ENCODE peak calls at places on chromosomes 6 and 20, in eight cellular contexts. M is cardiac fibroblast, E is left ventricle myocardium inferior, V is epithelial cell of esophagus, P is uterus, K is fibroblast of lung, D is GM06990, I is GM12878. H is an unnamed sample.

GRCh38 chr20:58145506-58146080 is 82.9 kb downstream of the ANKRD60 start:
- DNase-seq in E (no peak), I (no peak), P (no peak), K (no peak), D (no peak), M (no peak), V (no peak), H (no peak)

GRCh38 chr20:44526129-44526528 is 4.3 kb upstream of the SERINC3 start:
- DNase-seq in V (peak), D (no peak), M (peak), E (no peak), K (no peak), P (no peak), I (no peak), H (no peak)

GRCh38 chr6:151291145-151292055 is 51.6 kb downstream of the AKAP12 start:
- DNase-seq in E (peak), P (peak), V (peak), K (peak), M (peak), I (no peak), D (no peak), H (no peak)

GRCh38 chr6:87558446-87558845 is 31.3 kb downstream of the RARS2 start:
- DNase-seq in V (peak), K (peak), M (no peak), D (no peak), E (no peak), P (no peak), I (no peak), H (no peak)

GRCh38 chr20:63378626-63379025 is 17.5 kb upstream of the CHRNA4 start:
- DNase-seq in E (no peak), I (no peak), D (no peak), K (no peak), P (no peak), V (no peak), M (no peak), H (no peak)

GRCh38 chr20:63330940-63331339 is 30.2 kb downstream of the CHRNA4 start:
- DNase-seq in E (peak), K (no peak), D (no peak), P (no peak), M (no peak), V (no peak), I (no peak), H (no peak)

GRCh38 chr20:14896569-14896968 is 559.2 kb upstream of the FLRT3 start:
- DNase-seq in K (no peak), D (no peak), M (no peak), I (no peak), E (no peak), P (no peak), V (no peak), H (no peak)

GRCh38 chr6:118933855-118934460 is 1.0 kb downstream of the MCM9 start:
- DNase-seq in V (no peak), D (no peak), E (no peak), K (no peak), P (no peak), I (no peak), M (no peak), H (no peak)

GRCh38 chr6:335146-335545 is 42.9 kb downstream of the DUSP22 start:
- DNase-seq in P (no peak), E (peak), K (no peak), I (no peak), V (no peak), D (no peak), M (no peak), H (no peak)

GRCh38 chr20:63617876-63618265 is 9.0 kb downstream of the GMEB2 start:
- DNase-seq in I (no peak), E (no peak), M (no peak), K (no peak), V (no peak), P (no peak), D (no peak), H (no peak)

GRCh38 chr20:58815448-58815847 is 35.3 kb downstream of the GNAS-AS1 start:
- DNase-seq in E (no peak), D (no peak), K (no peak), I (no peak), M (no peak), V (no peak), P (no peak), H (no peak)

GRCh38 chr6:13528232-13528631 is 40.8 kb upstream of the GFOD1 start:
- DNase-seq in E (no peak), D (no peak), M (peak), V (no peak), P (no peak), I (no peak), K (peak), H (no peak)

GRCh38 chr20:63497946-63498935 is 642 bp downstream of the EEF1A2 start:
- DNase-seq in E (peak), I (no peak), P (no peak), V (peak), K (peak), D (no peak), M (peak), H (no peak)

GRCh38 chr6:7561153-7561964 is 19.9 kb downstream of the DSP start:
- DNase-seq in M (peak), I (no peak), D (no peak), K (no peak), P (no peak), V (peak), E (no peak), H (no peak)

GRCh38 chr20:44961868-44962267 is 1.7 kb upstream of the TOMM34 start:
- DNase-seq in M (peak), I (no peak), V (peak), K (no peak), D (no peak), E (no peak), P (no peak), H (no peak)

GRCh38 chr6:5507056-5507722 is 245.9 kb downstream of the FARS2 start:
- DNase-seq in K (no peak), P (no peak), V (no peak), E (no peak), I (peak), M (no peak), D (peak), H (peak)

GRCh38 chr6:126372626-126373025 is 32.7 kb downstream of the CENPW start:
- DNase-seq in E (no peak), I (no peak), D (no peak), P (no peak), M (peak), V (peak), K (no peak), H (no peak)

GRCh38 chr6:82033631-82034211 is 213.8 kb downstream of the IBTK start:
- DNase-seq in M (peak), D (no peak), V (no peak), I (no peak), P (peak), E (peak), K (peak), H (no peak)

GRCh38 chr6:31969712-31970603 is 2.0 kb downstream of the DXO start:
- DNase-seq in K (no peak), I (no peak), P (no peak), V (no peak), M (peak), D (no peak), E (no peak), H (no peak)

GRCh38 chr6:9204171-9204570 is 768.8 kb upstream of the SLC35B3 start:
- DNase-seq in P (no peak), I (no peak), V (peak), M (peak), D (no peak), K (peak), E (no peak), H (no peak)

GRCh38 chr6:108868551-108869145 is 20.4 kb downstream of the ARMC2 start:
- DNase-seq in M (peak), E (peak), D (no peak), P (no peak), I (no peak), V (no peak), K (no peak), H (no peak)

GRCh38 chr20:48329676-48330644 is 497.8 kb downstream of the PREX1 start:
- DNase-seq in K (peak), V (peak), P (no peak), I (no peak), D (no peak), M (peak), E (no peak), H (no peak)

GRCh38 chr6:30206799-30207618 is 6.2 kb downstream of the TRIM26 start:
- DNase-seq in K (peak), P (no peak), V (peak), D (no peak), M (peak), E (no peak), I (no peak), H (no peak)

GRCh38 chr6:73942581-73942980 is 246.6 kb downstream of the CD109 start:
- DNase-seq in V (peak), M (peak), D (no peak), K (peak), P (no peak), E (no peak), I (no peak), H (no peak)

GRCh38 chr20:44389871-44390270 is 34.4 kb downstream of the HNF4A start:
- DNase-seq in I (no peak), P (no peak), M (no peak), K (no peak), E (no peak), V (no peak), D (no peak), H (no peak)

GRCh38 chr20:34300809-34301586 is 2.2 kb downstream of the AHCY start:
- DNase-seq in I (no peak), V (no peak), D (no peak), P (no peak), M (no peak), K (no peak), E (peak), H (no peak)

GRCh38 chr20:25233016-25233772 is 14.7 kb upstream of the PYGB start:
- DNase-seq in P (no peak), V (peak), K (peak), D (no peak), I (no peak), M (peak), E (peak), H (no peak)

GRCh38 chr6:104789770-104790190 is 69.9 kb downstream of the HACE1 start:
- DNase-seq in K (peak), P (no peak), M (peak), D (peak), I (no peak), V (peak), E (no peak), H (no peak)
- TF ChIP-seq CTCF in K (no peak), P (no peak), M (peak), D (peak), I (peak), V (peak), E (peak), H (no peak)

GRCh38 chr20:16695633-16696032 is 34.2 kb upstream of the SNRPB2 start:
- DNase-seq in V (no peak), D (no peak), P (no peak), I (no peak), K (no peak), E (no peak), M (no peak), H (no peak)

GRCh38 chr20:16699287-16699686 is 30.5 kb upstream of the SNRPB2 start:
- DNase-seq in E (no peak), I (no peak), D (no peak), P (no peak), M (no peak), V (no peak), K (no peak), H (no peak)

GRCh38 chr20:16703570-16703969 is 26.3 kb upstream of the SNRPB2 start:
- DNase-seq in M (no peak), K (no peak), P (no peak), D (no peak), V (no peak), I (no peak), E (no peak), H (no peak)

GRCh38 chr20:16701296-16701695 is 28.5 kb upstream of the SNRPB2 start:
- DNase-seq in V (peak), K (no peak), P (no peak), M (no peak), D (no peak), E (no peak), I (no peak), H (no peak)
- TF ChIP-seq CTCF in V (peak), K (peak), P (no peak), M (no peak), D (peak), E (peak), I (peak), H (no peak)

GRCh38 chr6:100460650-100461204 is 4.0 kb downstream of the SIM1 start:
- DNase-seq in E (no peak), D (no peak), K (no peak), M (no peak), V (no peak), P (no peak), I (no peak), H (peak)
- TF ChIP-seq CTCF in E (no peak), D (peak), K (peak), M (peak), V (peak), P (no peak), I (peak), H (no peak)

GRCh38 chr6:166511316-166511715 is 75.2 kb downstream of the RAMACL start:
- DNase-seq in I (no peak), K (no peak), D (no peak), E (no peak), V (no peak), M (no peak), P (no peak), H (no peak)

GRCh38 chr6:166516256-166516655 is 70.2 kb downstream of the RAMACL start:
- DNase-seq in M (peak), I (no peak), P (no peak), D (no peak), E (no peak), V (no peak), K (peak), H (no peak)

GRCh38 chr6:166512567-166512966 is 73.9 kb downstream of the RAMACL start:
- DNase-seq in I (no peak), V (no peak), E (no peak), M (no peak), K (no peak), P (no peak), D (no peak), H (no peak)

GRCh38 chr6:166515072-166515810 is 71.2 kb downstream of the RAMACL start:
- DNase-seq in K (peak), V (peak), P (no peak), E (no peak), D (no peak), I (no peak), M (peak), H (no peak)

GRCh38 chr6:166514196-166514595 is 72.3 kb downstream of the RAMACL start:
- DNase-seq in V (no peak), M (no peak), P (no peak), I (no peak), D (no peak), E (no peak), K (no peak), H (no peak)
- TF ChIP-seq CTCF in V (no peak), M (no peak), P (no peak), I (no peak), D (peak), E (peak), K (no peak), H (no peak)

GRCh38 chr20:41617931-41618806 is at the start of gene CHD6:
- DNase-seq in E (peak), I (peak), K (peak), V (peak), D (peak), P (peak), M (peak), H (peak)
- TF ChIP-seq CTCF in E (no peak), I (no peak), K (no peak), V (no peak), D (no peak), P (no peak), M (no peak), H (no peak)

DNA sequence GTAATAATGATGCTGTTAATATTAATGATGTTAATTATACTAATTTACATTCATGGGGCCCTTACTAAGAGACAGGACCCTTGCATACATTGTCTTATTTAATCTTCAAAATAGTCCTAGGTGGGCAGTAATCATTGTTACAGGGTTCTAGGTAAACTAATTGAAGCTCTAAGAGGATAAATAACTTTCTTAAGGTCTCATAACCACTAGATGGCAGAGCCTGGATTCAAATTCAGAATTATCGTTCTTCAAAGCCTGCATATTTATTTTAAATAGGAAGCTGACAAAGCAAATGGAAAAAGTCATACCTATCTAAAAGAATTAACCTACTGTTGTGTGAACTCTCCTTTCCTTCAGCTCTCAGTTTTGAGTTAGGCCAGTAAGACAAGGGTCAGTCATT is 23.5 kb downstream of the PTCHD4 start:
- DNase-seq in V (peak), E (no peak), D (no peak), P (no peak), K (peak), I (no peak), M (peak), H (no peak)
- TF ChIP-seq CTCF in V (peak), E (peak), D (peak), P (no peak), K (no peak), I (peak), M (peak), H (no peak)

DNA sequence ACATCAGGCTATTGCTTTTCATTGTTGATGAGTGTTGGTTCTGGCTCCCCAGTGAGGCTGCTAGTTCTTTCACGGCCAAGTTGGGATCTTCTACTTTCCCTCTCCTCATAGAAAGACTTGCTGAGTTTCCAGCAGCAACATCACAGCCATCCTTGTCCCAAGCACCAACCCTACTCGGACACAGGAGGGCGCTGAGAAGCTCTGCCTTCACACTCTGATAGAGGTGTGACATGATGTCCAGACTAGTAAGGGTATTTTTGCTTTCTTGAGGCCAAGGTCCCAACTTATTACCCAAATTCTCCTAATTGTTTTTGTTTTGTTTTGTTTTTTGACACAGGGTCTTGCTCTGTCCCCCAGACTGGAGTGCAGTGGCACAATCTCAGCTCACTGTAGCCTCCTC is 3.0 kb upstream of the GCM1 start:
- DNase-seq in M (no peak), V (peak), P (no peak), D (peak), I (no peak), E (no peak), K (no peak), H (no peak)
- TF ChIP-seq CTCF in M (peak), V (peak), P (no peak), D (peak), I (peak), E (no peak), K (no peak), H (no peak)

GRCh38 chr20:46582648-46583047 is 32.2 kb upstream of the OCSTAMP start:
- DNase-seq in E (no peak), K (no peak), V (no peak), M (no peak), P (no peak), D (no peak), I (no peak), H (no peak)
- TF ChIP-seq CTCF in E (no peak), K (no peak), V (no peak), M (no peak), P (no peak), D (no peak), I (no peak), H (no peak)

GRCh38 chr6:34189806-34190503 is 44.1 kb upstream of the GRM4 start:
- DNase-seq in E (peak), D (no peak), P (no peak), M (no peak), V (no peak), I (no peak), K (no peak), H (no peak)
- TF ChIP-seq CTCF in E (no peak), D (peak), P (no peak), M (no peak), V (no peak), I (peak), K (no peak), H (no peak)

GRCh38 chr6:158028421-158028820 is 46.8 kb downstream of the SYNJ2 start:
- DNase-seq in V (no peak), M (no peak), I (no peak), P (no peak), K (no peak), D (no peak), E (peak), H (no peak)
- TF ChIP-seq CTCF in V (no peak), M (no peak), I (no peak), P (no peak), K (no peak), D (no peak), E (no peak), H (no peak)

H was measured in esophagus muscularis mucosa.